ENCODE peak calls at places on chromosomes 11 and 22, in seven cellular contexts. D, I, K, G, H, A and X are unnamed samples.

GRCh38 chr11:76424379-76424778 is 20.4 kb upstream of the EMSY start:
- DNase-seq in H (no peak), D (no peak), K (no peak), I (no peak), A (no peak), G (no peak), X (no peak)

GRCh38 chr22:26182723-26183122 is 13.5 kb downstream of the SEZ6L start:
- DNase-seq in H (no peak), D (no peak), G (no peak), A (no peak), I (no peak), K (no peak), X (no peak)

GRCh38 chr22:44331881-44332714 is 19.3 kb upstream of the SHISAL1 start:
- DNase-seq in A (no peak), I (peak), K (no peak), D (no peak), H (no peak), G (no peak), X (no peak)

GRCh38 chr11:128365044-128365443 is 222.3 kb downstream of the ETS1 start:
- DNase-seq in D (peak), A (no peak), K (no peak), G (no peak), I (peak), H (no peak), X (no peak)

GRCh38 chr11:111531687-111532364 is 8.7 kb upstream of the LAYN start:
- DNase-seq in G (no peak), A (no peak), K (no peak), I (peak), H (no peak), D (peak), X (no peak)

GRCh38 chr11:79431535-79431934 is 9.3 kb downstream of the TENM4 start:
- DNase-seq in I (peak), A (no peak), G (no peak), D (no peak), K (no peak), H (no peak), X (no peak)

GRCh38 chr11:72241290-72241781 is 2.6 kb downstream of the PHOX2A start:
- DNase-seq in H (no peak), I (no peak), K (no peak), G (no peak), A (no peak), D (no peak), X (no peak)

GRCh38 chr11:72746821-72747220 is 5.4 kb downstream of the ARAP1 start:
- DNase-seq in G (no peak), A (no peak), I (no peak), K (no peak), H (no peak), D (no peak), X (peak)

GRCh38 chr22:24216541-24217209 is 28.2 kb downstream of the GGT5 start:
- DNase-seq in D (no peak), H (no peak), K (no peak), A (no peak), I (no peak), G (no peak), X (no peak)

GRCh38 chr11:47442514-47442913 is 6.4 kb downstream of the RAPSN start:
- DNase-seq in I (no peak), H (no peak), A (no peak), D (no peak), K (no peak), G (no peak), X (no peak)

GRCh38 chr22:23767673-23768548 is at the start of gene CHCHD10:
- DNase-seq in A (peak), H (peak), I (peak), D (peak), K (peak), G (no peak), X (peak)

GRCh38 chr11:37390566-37390965 is 792.5 kb upstream of the RAG2 start:
- DNase-seq in I (no peak), H (no peak), G (no peak), D (no peak), K (no peak), A (no peak), X (no peak)

GRCh38 chr11:46710821-46711269 is 8.2 kb upstream of the F2 start:
- DNase-seq in A (no peak), G (no peak), K (no peak), D (no peak), I (peak), H (no peak), X (no peak)

GRCh38 chr11:75714211-75714610 is 3.4 kb upstream of the MOGAT2 start:
- DNase-seq in G (no peak), I (no peak), H (no peak), D (no peak), A (no peak), K (no peak), X (no peak)

GRCh38 chr11:75786101-75786736 is 17.6 kb downstream of the DGAT2 start:
- DNase-seq in I (no peak), D (no peak), H (no peak), A (no peak), G (no peak), K (no peak), X (no peak)

GRCh38 chr11:60987577-60988277 is 16.2 kb downstream of the CD6 start:
- DNase-seq in I (no peak), K (no peak), H (no peak), D (no peak), A (peak), G (no peak), X (no peak)

GRCh38 chr22:45844949-45845613 is 131.9 kb downstream of the WNT7B start:
- DNase-seq in D (no peak), A (no peak), G (no peak), I (no peak), H (no peak), K (no peak), X (no peak)

GRCh38 chr11:85771568-85771967 is 39.4 kb downstream of the SYTL2 start:
- DNase-seq in K (no peak), H (no peak), A (no peak), D (no peak), I (no peak), G (no peak), X (no peak)

GRCh38 chr22:17772963-17773605 is 1.2 kb downstream of the BID start:
- DNase-seq in D (no peak), H (no peak), K (no peak), I (peak), G (no peak), A (no peak), X (no peak)

GRCh38 chr11:33329705-33330329 is 72.6 kb downstream of the HIPK3 start:
- DNase-seq in D (no peak), A (no peak), G (peak), H (peak), I (peak), K (no peak), X (no peak)

GRCh38 chr11:113114452-113115027 is 153.3 kb downstream of the NCAM1 start:
- DNase-seq in K (peak), H (peak), D (no peak), A (no peak), G (no peak), I (peak), X (peak)